ENCODE peak calls at places on chromosomes 6 and 20, in six cellular contexts. K, O, D, T, W and F are unnamed samples.
A peak's percentile ranks its signal among the peaks of the same experiment; 100 is the strongest.

GRCh38 chr6:111975501-111975900 is 78.4 kb upstream of the CCN6 start:
- DNase-seq in T (no peak), O (no peak), W (no peak), D (no peak), K (peak; percentile 53), F (no peak)

GRCh38 chr6:162907876-162908481 is 180.2 kb downstream of the PACRG start:
- DNase-seq in O (no peak), W (no peak), K (no peak), D (peak; percentile 7), T (no peak), F (peak; percentile 34)

GRCh38 chr6:157148391-157149323 is 174.7 kb downstream of the TMEM242 start:
- DNase-seq in D (no peak), K (no peak), W (no peak), T (no peak), O (peak; percentile 95), F (peak; percentile 92)

GRCh38 chr6:89032599-89032998 is 48.0 kb upstream of the PNRC1 start:
- DNase-seq in W (no peak), K (no peak), D (no peak), T (no peak), O (no peak), F (peak; percentile 57)

GRCh38 chr20:53048387-53048786 is 76.2 kb downstream of the TSHZ2 start:
- DNase-seq in W (no peak), T (no peak), K (peak; percentile 74), O (no peak), D (no peak), F (no peak)

GRCh38 chr6:161694995-161695394 is 421.1 kb upstream of the AGPAT4 start:
- DNase-seq in T (no peak), O (peak; percentile 20), W (peak; percentile 36), K (no peak), D (peak; percentile 13), F (peak; percentile 54)

GRCh38 chr6:37131104-37131959 is 38.6 kb upstream of the PIM1 start:
- DNase-seq in D (peak; percentile 68), K (peak; percentile 93), T (peak; percentile 89), W (no peak), O (no peak), F (peak; percentile 66)

GRCh38 chr20:4161447-4162251 is 146.3 kb upstream of the RNF24 start:
- DNase-seq in O (no peak), T (peak; percentile 66), K (no peak), W (no peak), D (peak; percentile 25), F (peak; percentile 24)

GRCh38 chr20:55744896-55745295 is 260.4 kb downstream of the CBLN4 start:
- DNase-seq in O (no peak), D (no peak), W (no peak), K (no peak), T (no peak), F (no peak)

GRCh38 chr20:45008521-45009049 is 42.3 kb downstream of the STK4 start:
- DNase-seq in D (no peak), T (no peak), K (no peak), W (no peak), O (no peak), F (no peak)

DNA sequence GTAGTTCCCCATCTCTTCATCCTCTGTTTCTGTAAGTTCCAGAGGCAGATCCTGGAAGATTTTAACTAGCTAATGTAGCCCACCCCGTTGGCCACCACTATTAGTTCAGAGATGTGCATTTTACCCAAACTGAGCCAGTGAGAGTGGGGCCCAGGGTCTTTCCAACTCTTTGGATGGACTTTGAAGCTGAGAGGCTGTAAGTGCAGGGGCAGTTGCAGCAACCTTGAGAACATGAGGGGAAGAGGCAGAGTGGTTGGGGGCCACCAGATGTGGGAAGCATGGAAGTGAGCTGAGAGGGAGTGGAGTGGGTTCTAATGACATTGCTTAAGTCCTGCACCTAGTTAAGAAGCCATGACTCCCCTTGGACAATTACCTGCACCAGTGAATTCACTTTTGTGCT is 72.2 kb downstream of the CDH26 start:
- DNase-seq in O (no peak), W (no peak), D (no peak), T (no peak), K (peak; percentile 62), F (no peak)
- H3K27ac ChIP-seq in O (no peak overlapping the region), W (no peak overlapping the region), D (no peak overlapping the region), T (no peak overlapping the region), K (no peak overlapping the region), F (no peak overlapping the region)

GRCh38 chr6:77763124-77763523 is 110.3 kb downstream of the MEI4 start:
- DNase-seq in K (no peak), D (no peak), W (no peak), T (no peak), O (no peak), F (no peak)
- H3K4me1 ChIP-seq in K (no peaks in the 10 kb centered on the region), D (no peaks in the 10 kb centered on the region), W (no peaks in the 10 kb centered on the region), T (no peaks in the 10 kb centered on the region), O (no peaks in the 10 kb centered on the region), F (no peaks in the 10 kb centered on the region)

GRCh38 chr6:124973780-124974179 is 11.5 kb downstream of the RNF217 start:
- DNase-seq in T (no peak), D (no peak), O (no peak), K (no peak), W (no peak), F (no peak)
- H3K27ac ChIP-seq in T (no peak overlapping the region), D (no peak overlapping the region), O (no peak overlapping the region), K (no peak overlapping the region), W (no peak overlapping the region), F (no peak overlapping the region)

DNA sequence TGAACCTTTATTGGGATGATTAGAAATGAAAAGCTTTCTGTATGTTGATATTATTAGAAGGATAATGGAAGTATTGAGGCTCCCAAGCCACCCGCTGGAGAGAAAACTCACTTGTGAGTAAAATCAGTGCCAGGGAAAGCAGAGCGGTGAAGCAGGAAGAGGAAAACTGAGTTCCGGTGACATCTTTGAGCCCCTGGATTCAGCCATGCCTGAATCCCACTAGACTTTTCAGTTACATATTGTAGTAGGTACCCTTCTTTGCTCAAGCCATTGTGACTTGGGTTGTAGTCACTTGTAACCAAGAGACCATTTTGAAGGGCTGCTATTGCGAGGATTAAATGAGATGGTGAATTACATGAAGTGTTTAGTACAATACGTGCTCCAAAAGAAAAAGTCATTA is 42.7 kb upstream of the ARFGEF2 start:
- DNase-seq in O (no peak), D (no peak), K (no peak), W (no peak), T (no peak), F (no peak)
- H3K4me1 ChIP-seq in O (peaks cover 11% of the 10 kb centered on the region), D (no peaks in the 10 kb centered on the region), K (no peaks in the 10 kb centered on the region), W (no peaks in the 10 kb centered on the region), T (no peaks in the 10 kb centered on the region), F (no peaks in the 10 kb centered on the region)

DNA sequence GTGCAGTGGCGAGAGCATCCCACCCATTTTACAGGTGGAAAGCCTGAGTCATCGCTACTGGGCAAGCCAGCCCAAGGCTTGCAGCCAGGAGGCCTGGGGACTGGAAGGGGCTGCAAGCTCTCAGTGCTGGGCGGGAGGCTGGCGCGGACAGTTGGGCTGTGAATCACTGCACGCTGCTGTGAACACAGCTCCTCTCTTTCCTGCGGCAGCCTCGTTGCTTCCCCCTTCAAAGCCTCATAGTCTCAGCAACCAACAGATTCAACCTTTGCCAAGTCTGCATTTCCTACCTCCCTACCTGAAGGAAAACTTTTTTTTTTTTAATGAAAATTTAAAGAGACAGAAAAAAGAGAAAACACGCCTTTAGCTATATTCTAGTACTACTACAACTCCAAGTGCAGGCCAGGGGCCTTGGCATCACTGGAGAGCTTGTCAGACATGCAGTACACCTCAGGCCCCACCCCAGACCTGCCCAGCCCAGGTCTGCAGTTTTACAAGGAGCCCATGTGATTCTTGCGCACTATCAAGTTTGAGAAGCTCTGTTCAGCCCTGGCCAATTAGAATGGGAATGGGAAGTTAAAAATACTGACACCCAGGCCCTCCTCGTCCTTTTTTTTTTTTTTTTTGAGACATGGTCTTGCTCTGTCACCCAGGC is 85.1 kb downstream of the NFATC2 start:
- DNase-seq in W (no peak), O (no peak), T (no peak), D (no peak), K (no peak), F (peak; percentile 92)
- H3K27ac ChIP-seq in W (no peak overlapping the region), O (no peak overlapping the region), T (peak overlapping the region; percentile 37), D (no peak overlapping the region), K (peak overlapping the region; percentile 75), F (no peak overlapping the region)

DNA sequence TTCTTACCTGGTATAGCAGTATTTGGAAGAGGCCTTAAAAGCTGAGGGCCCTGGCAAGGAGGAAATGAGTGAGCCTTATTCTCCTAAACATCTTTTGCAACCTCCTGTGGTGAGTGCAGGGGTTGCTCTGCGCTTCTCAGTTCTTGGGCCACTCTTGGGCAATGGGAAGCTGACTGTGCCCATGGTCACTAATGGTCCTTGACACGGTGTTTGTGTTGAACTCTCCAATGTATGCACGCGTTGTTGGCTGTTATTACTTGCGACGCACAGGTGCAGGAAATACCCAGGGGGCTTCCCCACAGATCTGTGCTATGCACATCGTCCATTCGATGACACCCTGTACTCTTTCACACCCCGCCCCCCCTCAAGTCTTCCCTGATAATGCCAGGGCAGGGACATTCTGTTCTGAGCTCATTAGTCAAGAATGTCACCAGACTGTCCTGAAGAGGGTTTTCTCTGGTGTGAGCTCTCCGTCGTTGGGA is 79.7 kb downstream of the EDN1 start:
- DNase-seq in T (no peak), O (no peak), D (no peak), W (no peak), K (no peak), F (no peak)
- H3K4me1 ChIP-seq in T (no peaks in the 10 kb centered on the region), O (peaks cover 16% of the 10 kb centered on the region), D (peaks cover 47% of the 10 kb centered on the region), W (no peaks in the 10 kb centered on the region), K (no peaks in the 10 kb centered on the region), F (no peaks in the 10 kb centered on the region)

GRCh38 chr6:79949235-79949634 is 1.9 kb upstream of the ELOVL4 start:
- DNase-seq in O (peak; percentile 34), D (peak; percentile 79), K (no peak), T (no peak), W (peak; percentile 61), F (peak; percentile 80)

GRCh38 chr6:79946242-79946641 is 1.1 kb downstream of the ELOVL4 start:
- DNase-seq in K (no peak), W (peak; percentile 47), T (no peak), O (no peak), D (peak; percentile 25), F (peak; percentile 42)

GRCh38 chr6:79943133-79943532 is 4.2 kb downstream of the ELOVL4 start:
- DNase-seq in O (no peak), T (no peak), W (no peak), D (no peak), K (no peak), F (no peak)

GRCh38 chr6:79947191-79948173 is at the start of gene ELOVL4:
- DNase-seq in O (peak; percentile 36), T (peak; percentile 71), K (no peak), D (no peak), W (peak; percentile 96), F (peak; percentile 85)

GRCh38 chr6:79946773-79947190 is 571 bp downstream of the ELOVL4 start:
- DNase-seq in T (no peak), O (peak; percentile 26), W (peak; percentile 34), K (no peak), D (no peak), F (peak; percentile 39)
- H3K27ac ChIP-seq in T (no peak overlapping the region), O (no peak overlapping the region), W (no peak overlapping the region), K (peak overlapping the region; percentile 29), D (no peak overlapping the region), F (peak overlapping the region; percentile 1)

DNA sequence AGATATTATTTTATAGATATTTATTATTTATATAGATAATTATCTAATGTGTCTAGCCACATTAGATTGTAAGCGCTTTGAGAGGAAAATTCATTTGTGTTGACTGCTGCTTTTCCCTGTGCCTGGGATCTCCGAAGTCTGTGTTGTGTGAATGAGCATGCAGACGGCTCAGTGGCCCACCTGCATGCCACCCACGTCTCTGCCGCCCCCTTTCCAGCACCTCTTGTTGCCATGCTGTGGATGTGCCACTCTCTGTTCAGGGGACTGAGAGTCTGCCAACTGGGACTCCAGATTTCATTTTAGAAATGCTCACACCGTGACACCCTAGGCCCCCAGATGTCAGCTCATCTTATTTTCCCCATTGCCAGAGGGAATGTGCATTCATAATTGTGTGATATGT is 139.7 kb downstream of the JARID2 start:
- DNase-seq in D (no peak), O (no peak), W (no peak), T (no peak), K (no peak), F (no peak)
- H3K4me1 ChIP-seq in D (no peaks in the 10 kb centered on the region), O (peaks cover 8% of the 10 kb centered on the region), W (peaks cover 27% of the 10 kb centered on the region), T (peaks cover 35% of the 10 kb centered on the region), K (peaks cover 30% of the 10 kb centered on the region), F (peaks cover 8% of the 10 kb centered on the region)